ENCODE peak calls at places on chromosome 18, in six cellular contexts. N, U, K, G, V and S are unnamed samples.

GRCh38 chr18:74064510-74064909 is 83.1 kb downstream of the FBXO15 start:
- DNase-seq in N (no peak), U (no peak), K (no peak), G (no peak), V (no peak), S (no peak)

GRCh38 chr18:66048404-66048803 is 297.6 kb downstream of the CDH7 start:
- DNase-seq in N (no peak), U (no peak), K (no peak), G (no peak), V (no peak), S (no peak)

GRCh38 chr18:77133051-77133919 is 702 bp upstream of the MBP start:
- DNase-seq in N (no peak), U (peak; percentile 61), K (no peak), G (no peak), V (no peak), S (no peak)

GRCh38 chr18:46899274-46899948 is 17.9 kb downstream of the PIAS2 start:
- DNase-seq in N (no peak), U (no peak), K (no peak), G (no peak), V (no peak), S (peak; percentile 23)

GRCh38 chr18:39840406-39840805 is 2114.6 kb upstream of the PIK3C3 start:
- DNase-seq in N (no peak), U (no peak), K (peak; percentile 86), G (no peak), V (no peak), S (no peak)

GRCh38 chr18:41899535-41899934 is 55.5 kb upstream of the PIK3C3 start:
- DNase-seq in N (no peak), U (no peak), K (no peak), G (no peak), V (no peak), S (no peak)

GRCh38 chr18:51137891-51138290 is 59.6 kb downstream of the MEX3C start:
- DNase-seq in N (no peak), U (no peak), K (no peak), G (no peak), V (no peak), S (no peak)

GRCh38 chr18:66874812-66875474 is 271.1 kb upstream of the CDH19 start:
- DNase-seq in N (no peak), U (no peak), K (no peak), G (no peak), V (no peak), S (no peak)

GRCh38 chr18:47036298-47036874 is 965 bp upstream of the ELOA2 start:
- DNase-seq in N (no peak), U (no peak), K (peak; percentile 36), G (peak; percentile 59), V (peak; percentile 15), S (peak; percentile 51)

GRCh38 chr18:56270851-56271250 is 367.5 kb downstream of the TXNL1 start:
- DNase-seq in N (no peak), U (no peak), K (no peak), G (no peak), V (no peak), S (no peak)

GRCh38 chr18:57029761-57030160 is 117.1 kb upstream of the BOD1L2 start:
- DNase-seq in N (no peak), U (no peak), K (no peak), G (no peak), V (no peak), S (no peak)

GRCh38 chr18:77487951-77488740 is 238.5 kb downstream of the GALR1 start:
- DNase-seq in N (no peak), U (no peak), K (no peak), G (no peak), V (no peak), S (no peak)

GRCh38 chr18:74778191-74778847 is 180.6 kb downstream of the ZNF407 start:
- DNase-seq in N (no peak), U (no peak), K (no peak), G (no peak), V (no peak), S (no peak)

GRCh38 chr18:62725896-62726295 is 10.6 kb downstream of the PHLPP1 start:
- DNase-seq in N (no peak), U (no peak), K (no peak), G (no peak), V (no peak), S (no peak)

GRCh38 chr18:38868757-38869156 is 1303.2 kb upstream of the CELF4 start:
- DNase-seq in N (no peak), U (no peak), K (no peak), G (no peak), V (no peak), S (no peak)

GRCh38 chr18:28153485-28154065 is 23.4 kb downstream of the CDH2 start:
- DNase-seq in N (no peak), U (no peak), K (no peak), G (no peak), V (no peak), S (no peak)

GRCh38 chr18:23355206-23355605 is 97.9 kb upstream of the RIOK3 start:
- DNase-seq in N (no peak), U (no peak), K (no peak), G (no peak), V (no peak), S (no peak)

GRCh38 chr18:58611471-58612131 is 17.3 kb downstream of the ALPK2 start:
- DNase-seq in N (no peak), U (no peak), K (peak; percentile 40), G (no peak), V (no peak), S (no peak)

GRCh38 chr18:77622009-77622692 is 372.5 kb downstream of the GALR1 start:
- DNase-seq in N (no peak), U (no peak), K (no peak), G (no peak), V (no peak), S (no peak)

GRCh38 chr18:46343940-46344372 is 239.8 kb downstream of the HAUS1 start:
- DNase-seq in N (no peak), U (peak; percentile 33), K (no peak), G (peak; percentile 67), V (no peak), S (peak; percentile 57)

GRCh38 chr18:5317186-5317585 is 21.7 kb upstream of the ZBTB14 start:
- DNase-seq in N (no peak), U (no peak), K (no peak), G (no peak), V (no peak), S (no peak)

GRCh38 chr18:70419526-70419925 is 130.7 kb downstream of the SOCS6 start:
- DNase-seq in N (no peak), U (no peak), K (peak; percentile 65), G (no peak), V (no peak), S (no peak)

GRCh38 chr18:70420151-70420898 is 131.5 kb downstream of the SOCS6 start:
- DNase-seq in N (no peak), U (no peak), K (peak; percentile 26), G (no peak), V (no peak), S (no peak)

GRCh38 chr18:70417847-70418246 is 129.0 kb downstream of the SOCS6 start:
- DNase-seq in N (no peak), U (no peak), K (no peak), G (no peak), V (no peak), S (no peak)

GRCh38 chr18:70416496-70416895 is 127.7 kb downstream of the SOCS6 start:
- DNase-seq in N (no peak), U (no peak), K (no peak), G (no peak), V (no peak), S (no peak)

DNA sequence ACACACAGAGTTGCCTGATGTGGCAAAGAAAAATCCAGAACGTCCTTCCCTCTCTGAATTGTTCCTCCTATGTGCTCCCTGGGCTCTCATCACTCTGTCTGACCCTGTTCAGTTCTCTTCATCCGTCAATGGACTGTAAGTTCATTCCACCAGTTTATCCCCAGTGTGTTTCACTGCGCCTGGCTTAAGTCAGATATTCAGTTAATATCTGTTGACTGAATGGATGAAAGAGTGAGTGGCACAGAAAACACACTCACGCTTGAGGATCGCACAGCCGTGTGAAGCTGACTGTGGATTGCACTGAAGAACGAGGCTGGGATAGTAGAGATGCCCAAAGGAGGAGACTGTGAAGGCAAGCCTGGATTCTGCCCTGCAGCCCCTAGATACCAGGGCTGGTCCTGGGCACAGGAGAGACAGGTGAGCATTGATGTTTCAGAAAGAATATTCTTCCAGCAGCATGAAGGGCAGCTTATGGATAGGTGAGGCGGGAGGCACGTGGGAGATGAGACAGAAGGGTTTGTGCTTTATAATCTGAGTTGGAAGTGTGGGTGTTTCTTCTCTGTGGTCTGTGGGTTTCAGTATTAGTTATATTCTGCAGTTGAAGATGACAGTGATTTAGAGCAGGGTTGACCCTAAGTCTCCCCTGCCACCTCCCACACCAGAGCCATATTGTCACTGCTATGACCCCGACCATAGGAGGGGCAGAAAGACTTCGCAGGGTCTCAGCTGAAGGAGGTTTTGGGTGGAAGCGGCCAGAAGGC is 129.9 kb downstream of the SOCS6 start:
- DNase-seq in N (no peak), U (no peak), K (no peak), G (peak; percentile 50), V (no peak), S (peak; percentile 49)
- TF ChIP-seq CTCF in N (no peak), U (no peak), K (no peak), G (no peak), V (no peak), S (no peak)

GRCh38 chr18:7871560-7872456 is 304.7 kb downstream of the PTPRM start:
- DNase-seq in N (no peak), U (no peak), K (no peak), G (no peak), V (no peak), S (no peak)

GRCh38 chr18:7873316-7873715 is 306.2 kb downstream of the PTPRM start:
- DNase-seq in N (no peak), U (no peak), K (no peak), G (no peak), V (no peak), S (no peak)

GRCh38 chr18:7870855-7871254 is 303.7 kb downstream of the PTPRM start:
- DNase-seq in N (no peak), U (no peak), K (no peak), G (no peak), V (peak; percentile 10), S (no peak)

GRCh38 chr18:7876354-7876753 is 309.2 kb downstream of the PTPRM start:
- DNase-seq in N (no peak), U (no peak), K (no peak), G (no peak), V (no peak), S (no peak)

DNA sequence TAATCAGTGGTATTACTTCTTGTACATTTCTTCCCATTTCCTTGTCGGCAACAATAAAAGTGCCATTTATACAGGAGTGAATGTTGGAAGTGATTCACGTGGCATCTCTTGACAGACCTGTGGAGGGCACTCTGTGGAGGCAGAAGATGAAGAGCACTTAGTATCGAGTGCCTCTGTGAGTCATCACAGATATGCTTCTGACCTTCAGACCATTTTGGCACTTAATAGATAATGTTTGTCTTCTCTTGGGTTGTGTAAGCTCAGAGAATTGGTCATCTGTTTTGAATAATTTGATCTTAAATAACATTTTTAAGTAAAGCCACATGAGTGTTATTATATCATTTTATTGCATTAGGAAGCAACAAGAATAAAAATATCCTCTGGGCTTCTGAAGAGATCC is 305.5 kb downstream of the PTPRM start:
- DNase-seq in N (no peak), U (no peak), K (peak; percentile 50), G (no peak), V (peak; percentile 67), S (no peak)
- TF ChIP-seq CTCF in N (peak; percentile 21), U (peak; percentile 27), K (peak; percentile 49), G (no peak), V (peak; percentile 33), S (no peak)

GRCh38 chr18:70172225-70172624 is 33.3 kb downstream of the RTTN start:
- DNase-seq in N (no peak), U (no peak), K (no peak), G (no peak), V (no peak), S (no peak)
- TF ChIP-seq CTCF in N (peak; percentile 63), U (peak; percentile 25), K (peak; percentile 44), G (no peak), V (peak; percentile 14), S (peak; percentile 52)

GRCh38 chr18:13217466-13217961 is 1.0 kb upstream of the LDLRAD4 start:
- DNase-seq in N (no peak), U (peak; percentile 72), K (no peak), G (peak; percentile 79), V (no peak), S (peak; percentile 66)
- TF ChIP-seq CTCF in N (no peak), U (no peak), K (no peak), G (no peak), V (no peak), S (no peak)